ENCODE peak calls at places on chromosome 10, in seven cellular contexts. One of them, this sample, is unnamed.

GRCh38 chr10:126376956-126377355 is 11.3 kb downstream of the ADAM12 start:
- DNase-seq in OCI-LY7: no peak
- DNase-seq in lung: no peak
- DNase-seq in RWPE2: no peak
- DNase-seq in AG09309: no peak
- DNase-seq in A673: no peak
- DNase-seq in AG10803: peak
- DNase-seq in this sample: no peak

GRCh38 chr10:986881-987634 is 1.2 kb upstream of the GTPBP4 start:
- DNase-seq in OCI-LY7: no peak
- DNase-seq in lung: no peak
- DNase-seq in RWPE2: no peak
- DNase-seq in AG09309: peak
- DNase-seq in A673: no peak
- DNase-seq in AG10803: peak
- DNase-seq in this sample: no peak

GRCh38 chr10:132547421-132547861 is 9.9 kb downstream of the INPP5A start:
- DNase-seq in OCI-LY7: no peak
- DNase-seq in lung: no peak
- DNase-seq in RWPE2: no peak
- DNase-seq in AG09309: no peak
- DNase-seq in A673: no peak
- DNase-seq in AG10803: no peak
- DNase-seq in this sample: peak

GRCh38 chr10:31768467-31768866 is 160.2 kb downstream of the ARHGAP12 start:
- DNase-seq in OCI-LY7: no peak
- DNase-seq in lung: no peak
- DNase-seq in RWPE2: no peak
- DNase-seq in AG09309: no peak
- DNase-seq in A673: no peak
- DNase-seq in AG10803: peak
- DNase-seq in this sample: no peak

GRCh38 chr10:30364391-30365268 is 15.6 kb upstream of the MTPAP start:
- DNase-seq in OCI-LY7: no peak
- DNase-seq in lung: no peak
- DNase-seq in RWPE2: no peak
- DNase-seq in AG09309: no peak
- DNase-seq in A673: no peak
- DNase-seq in AG10803: no peak
- DNase-seq in this sample: no peak

GRCh38 chr10:46514431-46514861 is 42.0 kb downstream of the GPRIN2 start:
- DNase-seq in OCI-LY7: no peak
- DNase-seq in lung: no peak
- DNase-seq in RWPE2: no peak
- DNase-seq in AG09309: no peak
- DNase-seq in A673: no peak
- DNase-seq in AG10803: no peak
- DNase-seq in this sample: no peak

GRCh38 chr10:43959854-43960415 is 311.3 kb upstream of the ZNF32 start:
- DNase-seq in OCI-LY7: no peak
- DNase-seq in lung: peak
- DNase-seq in RWPE2: no peak
- DNase-seq in AG09309: no peak
- DNase-seq in A673: no peak
- DNase-seq in AG10803: no peak
- DNase-seq in this sample: no peak

GRCh38 chr10:13956826-13957225 is 370.1 kb downstream of the PRPF18 start:
- DNase-seq in OCI-LY7: no peak
- DNase-seq in lung: peak
- DNase-seq in RWPE2: no peak
- DNase-seq in AG09309: peak
- DNase-seq in A673: no peak
- DNase-seq in AG10803: peak
- DNase-seq in this sample: no peak

GRCh38 chr10:33139191-33139646 is 181.2 kb upstream of the ITGB1 start:
- DNase-seq in OCI-LY7: peak
- DNase-seq in lung: no peak
- DNase-seq in RWPE2: no peak
- DNase-seq in AG09309: no peak
- DNase-seq in A673: no peak
- DNase-seq in AG10803: no peak
- DNase-seq in this sample: peak

GRCh38 chr10:116673866-116674265 is 53.1 kb downstream of the PNLIPRP2 start:
- DNase-seq in OCI-LY7: no peak
- DNase-seq in lung: no peak
- DNase-seq in RWPE2: no peak
- DNase-seq in AG09309: no peak
- DNase-seq in A673: no peak
- DNase-seq in AG10803: no peak
- DNase-seq in this sample: no peak

GRCh38 chr10:110176626-110177025 is 30.8 kb upstream of the MXI1 start:
- DNase-seq in OCI-LY7: no peak
- DNase-seq in lung: no peak
- DNase-seq in RWPE2: no peak
- DNase-seq in AG09309: no peak
- DNase-seq in A673: no peak
- DNase-seq in AG10803: no peak
- DNase-seq in this sample: no peak

GRCh38 chr10:103852856-103853255 is 2.5 kb downstream of the SH3PXD2A start:
- DNase-seq in OCI-LY7: no peak
- DNase-seq in lung: no peak
- DNase-seq in RWPE2: no peak
- DNase-seq in AG09309: no peak
- DNase-seq in A673: no peak
- DNase-seq in AG10803: peak
- DNase-seq in this sample: no peak

GRCh38 chr10:35372329-35372728 is 36.0 kb downstream of the CCNY start:
- DNase-seq in OCI-LY7: no peak
- DNase-seq in lung: peak
- DNase-seq in RWPE2: peak
- DNase-seq in AG09309: no peak
- DNase-seq in A673: no peak
- DNase-seq in AG10803: peak
- DNase-seq in this sample: no peak

GRCh38 chr10:129332476-129332875 is 134.6 kb upstream of the MGMT start:
- DNase-seq in OCI-LY7: peak
- DNase-seq in lung: no peak
- DNase-seq in RWPE2: no peak
- DNase-seq in AG09309: no peak
- DNase-seq in A673: peak
- DNase-seq in AG10803: no peak
- DNase-seq in this sample: peak

GRCh38 chr10:95560288-95561199 is 627 bp downstream of the SORBS1 start:
- DNase-seq in OCI-LY7: peak
- DNase-seq in lung: peak
- DNase-seq in RWPE2: peak
- DNase-seq in AG09309: no peak
- DNase-seq in A673: peak
- DNase-seq in AG10803: peak
- DNase-seq in this sample: peak

GRCh38 chr10:774661-775244 is 85.3 kb upstream of the DIP2C start:
- DNase-seq in OCI-LY7: no peak
- DNase-seq in lung: no peak
- DNase-seq in RWPE2: no peak
- DNase-seq in AG09309: no peak
- DNase-seq in A673: no peak
- DNase-seq in AG10803: no peak
- DNase-seq in this sample: no peak

GRCh38 chr10:128069351-128070051 is 56.7 kb downstream of the MKI67 start:
- DNase-seq in OCI-LY7: peak
- DNase-seq in lung: peak
- DNase-seq in RWPE2: no peak
- DNase-seq in AG09309: peak
- DNase-seq in A673: peak
- DNase-seq in AG10803: peak
- DNase-seq in this sample: peak

DNA sequence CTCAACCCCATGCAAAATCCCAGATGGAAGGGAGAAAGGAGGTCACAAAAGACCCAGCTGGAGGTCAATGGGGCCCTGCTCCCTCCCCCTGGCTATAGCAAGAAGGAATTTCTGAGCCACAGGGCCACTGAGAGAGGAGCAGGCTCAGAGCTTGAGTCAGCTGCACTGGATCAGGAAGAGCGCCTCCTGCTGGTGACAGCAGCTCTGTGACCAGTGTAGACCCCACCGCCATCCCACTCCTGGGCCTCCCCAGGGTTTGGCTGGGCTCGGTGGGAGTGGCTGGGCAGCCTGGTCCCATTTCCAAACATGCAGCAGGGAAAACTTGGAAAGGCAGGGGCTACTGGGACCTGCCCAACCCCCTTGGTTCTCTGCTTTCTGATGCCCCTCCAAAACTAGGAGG is 31.5 kb upstream of the PRLHR start:
- DNase-seq in OCI-LY7: peak
- DNase-seq in lung: no peak
- DNase-seq in RWPE2: no peak
- DNase-seq in AG09309: no peak
- DNase-seq in A673: no peak
- DNase-seq in AG10803: no peak
- DNase-seq in this sample: no peak
- TF ChIP-seq CTCF in OCI-LY7: peak
- TF ChIP-seq CTCF in lung: no peak
- TF ChIP-seq CTCF in RWPE2: no peak
- TF ChIP-seq CTCF in AG09309: peak
- TF ChIP-seq CTCF in A673: peak
- TF ChIP-seq CTCF in AG10803: no peak
- TF ChIP-seq CTCF in this sample: no peak

GRCh38 chr10:80160361-80161128 is 28.0 kb downstream of the PLAC9 start:
- DNase-seq in OCI-LY7: no peak
- DNase-seq in lung: no peak
- DNase-seq in RWPE2: no peak
- DNase-seq in AG09309: no peak
- DNase-seq in A673: no peak
- DNase-seq in AG10803: no peak
- DNase-seq in this sample: no peak

GRCh38 chr10:80159166-80159888 is 26.8 kb downstream of the PLAC9 start:
- DNase-seq in OCI-LY7: no peak
- DNase-seq in lung: no peak
- DNase-seq in RWPE2: no peak
- DNase-seq in AG09309: no peak
- DNase-seq in A673: peak
- DNase-seq in AG10803: no peak
- DNase-seq in this sample: no peak

GRCh38 chr10:80163741-80164341 is 31.3 kb downstream of the PLAC9 start:
- DNase-seq in OCI-LY7: no peak
- DNase-seq in lung: no peak
- DNase-seq in RWPE2: no peak
- DNase-seq in AG09309: no peak
- DNase-seq in A673: no peak
- DNase-seq in AG10803: peak
- DNase-seq in this sample: no peak

GRCh38 chr10:80158598-80159127 is 26.1 kb downstream of the PLAC9 start:
- DNase-seq in OCI-LY7: no peak
- DNase-seq in lung: peak
- DNase-seq in RWPE2: peak
- DNase-seq in AG09309: peak
- DNase-seq in A673: peak
- DNase-seq in AG10803: peak
- DNase-seq in this sample: no peak

DNA sequence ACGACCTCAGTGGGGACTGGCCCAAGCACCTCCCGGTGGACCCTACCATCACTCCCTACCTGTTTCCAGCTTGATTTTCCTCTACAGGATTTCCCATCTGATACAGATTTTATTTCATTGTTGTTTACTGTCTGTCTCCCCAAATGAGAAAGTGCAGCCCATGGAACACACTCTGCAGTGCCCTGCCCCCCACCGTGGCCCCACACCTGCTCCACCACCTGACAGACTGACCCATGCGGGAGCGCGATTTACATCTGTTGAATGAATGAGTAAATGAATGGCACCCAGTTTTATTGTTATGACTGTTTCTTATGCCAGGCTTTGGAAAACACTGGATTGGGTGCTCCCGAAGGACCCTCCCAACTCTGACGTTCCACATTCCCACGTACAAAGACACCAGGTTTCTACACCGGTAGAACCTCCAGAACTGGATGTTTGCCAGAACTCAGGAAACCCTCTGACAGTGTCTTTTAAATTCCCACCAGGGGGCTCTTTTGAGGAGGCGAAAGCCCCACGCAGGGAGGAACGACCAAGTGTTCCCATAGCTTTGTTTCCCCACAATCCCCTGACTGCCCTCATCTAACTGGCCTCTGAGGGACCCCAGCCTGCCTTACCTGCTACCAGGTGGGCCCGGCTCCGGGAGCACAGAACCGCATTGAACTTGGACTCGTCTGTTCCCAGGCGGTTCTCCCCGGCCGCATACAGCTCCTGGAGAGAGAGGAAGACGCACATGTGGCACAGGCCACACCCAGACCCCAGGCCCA is 29.0 kb downstream of the PLAC9 start:
- DNase-seq in OCI-LY7: peak
- DNase-seq in lung: no peak
- DNase-seq in RWPE2: no peak
- DNase-seq in AG09309: no peak
- DNase-seq in A673: peak
- DNase-seq in AG10803: no peak
- DNase-seq in this sample: no peak
- TF ChIP-seq CTCF in OCI-LY7: peak
- TF ChIP-seq CTCF in lung: no peak
- TF ChIP-seq CTCF in RWPE2: no peak
- TF ChIP-seq CTCF in AG09309: peak
- TF ChIP-seq CTCF in A673: peak
- TF ChIP-seq CTCF in AG10803: peak
- TF ChIP-seq CTCF in this sample: peak

DNA sequence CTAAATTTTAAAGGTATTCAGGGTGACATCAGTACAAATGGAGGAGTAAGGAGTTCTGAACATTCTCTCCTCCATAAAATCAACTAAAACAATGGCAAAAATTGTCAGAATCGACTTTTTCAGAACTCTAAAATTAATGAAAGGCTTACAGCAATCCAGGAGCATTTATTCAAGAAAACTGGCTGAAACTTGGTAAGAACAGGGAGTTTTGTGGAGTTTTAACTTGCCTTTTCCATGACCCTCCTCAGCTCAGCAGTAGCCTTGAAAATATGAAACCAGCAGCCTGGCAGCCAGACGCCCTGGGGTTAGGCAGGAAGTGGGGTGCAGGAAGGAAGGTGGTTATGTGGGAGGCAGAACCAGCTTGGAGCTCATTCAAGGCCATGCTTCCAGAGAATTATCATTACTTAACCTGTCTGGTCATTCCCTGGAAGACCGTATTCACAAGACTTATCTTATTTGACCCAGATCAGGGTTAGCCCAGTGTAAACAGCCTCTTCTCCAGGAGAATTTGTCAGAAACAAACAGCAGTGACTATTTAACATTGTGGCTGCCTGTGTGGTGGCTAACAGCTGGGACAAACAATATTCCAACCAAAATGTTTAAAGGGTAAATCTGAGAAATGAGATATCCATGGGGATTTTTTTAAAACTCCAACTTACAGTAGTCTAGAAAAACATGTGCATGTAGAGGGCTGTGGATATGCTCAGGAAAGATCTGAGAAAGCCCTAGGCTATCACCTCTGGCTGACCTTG is 75.7 kb upstream of the MACROH2A2 start:
- DNase-seq in OCI-LY7: no peak
- DNase-seq in lung: no peak
- DNase-seq in RWPE2: no peak
- DNase-seq in AG09309: no peak
- DNase-seq in A673: peak
- DNase-seq in AG10803: no peak
- DNase-seq in this sample: no peak
- TF ChIP-seq CTCF in OCI-LY7: no peak
- TF ChIP-seq CTCF in lung: no peak
- TF ChIP-seq CTCF in RWPE2: no peak
- TF ChIP-seq CTCF in AG09309: no peak
- TF ChIP-seq CTCF in A673: no peak
- TF ChIP-seq CTCF in AG10803: no peak
- TF ChIP-seq CTCF in this sample: no peak

GRCh38 chr10:10587744-10588393 is 429.8 kb upstream of the CELF2 start:
- DNase-seq in OCI-LY7: no peak
- DNase-seq in lung: no peak
- DNase-seq in RWPE2: no peak
- DNase-seq in AG09309: no peak
- DNase-seq in A673: no peak
- DNase-seq in AG10803: no peak
- DNase-seq in this sample: no peak
- TF ChIP-seq CTCF in OCI-LY7: no peak
- TF ChIP-seq CTCF in lung: no peak
- TF ChIP-seq CTCF in RWPE2: no peak
- TF ChIP-seq CTCF in AG09309: no peak
- TF ChIP-seq CTCF in A673: no peak
- TF ChIP-seq CTCF in AG10803: no peak
- TF ChIP-seq CTCF in this sample: no peak

This sample was measured in activated CD8-positive, alpha-beta T cell treated with anti-CD3 and anti-CD28 coated beads for 36 hours.